ENCODE peak calls at places on chromosomes 12 and 14, in six cellular contexts. P is SK-N-SH, F is K562, V is endothelial cell of umbilical vein, R is HepG2, O is GM12878. L is an unnamed sample.

GRCh38 chr12:88237954-88238353 is 95.8 kb downstream of the TMTC3 start:
- DNase-seq in F (no peak), V (peak), R (no peak), O (peak), P (no peak), L (no peak)

GRCh38 chr14:104107101-104107581 is 21.6 kb downstream of the ASPG start:
- DNase-seq in O (no peak), F (no peak), R (no peak), P (no peak), V (no peak), L (no peak)

GRCh38 chr12:34190054-34190453 is 167.8 kb downstream of the ALG10 start:
- DNase-seq in V (no peak), R (no peak), P (no peak), F (no peak), O (no peak), L (no peak)

GRCh38 chr12:2890388-2891239 is at the start of gene TULP3:
- DNase-seq in P (peak), F (peak), V (peak), R (peak), O (peak), L (peak)

GRCh38 chr14:92638266-92638665 is 110.2 kb downstream of the LGMN start:
- DNase-seq in O (no peak), V (no peak), R (no peak), P (no peak), F (no peak), L (no peak)

GRCh38 chr14:50531595-50532501 is 521 bp downstream of the MAP4K5 start:
- DNase-seq in R (no peak), F (no peak), O (no peak), V (peak), P (peak), L (no peak)

GRCh38 chr14:21526672-21527319 is 650 bp upstream of the SALL2 start:
- DNase-seq in V (no peak), F (no peak), O (no peak), R (no peak), P (no peak), L (no peak)

GRCh38 chr12:7319934-7320333 is 16.1 kb downstream of the ACSM4 start:
- DNase-seq in O (no peak), F (no peak), V (peak), R (no peak), P (no peak), L (no peak)

GRCh38 chr14:50575769-50576168 is 15.8 kb downstream of the ATL1 start:
- DNase-seq in P (no peak), R (no peak), O (no peak), V (no peak), F (no peak), L (no peak)

GRCh38 chr12:107554941-107555340 is 130.7 kb upstream of the PWP1 start:
- DNase-seq in O (no peak), F (no peak), P (no peak), R (no peak), V (no peak), L (no peak)

GRCh38 chr14:74504412-74504811 is 10.8 kb downstream of the ISCA2 start:
- DNase-seq in F (no peak), V (no peak), R (no peak), O (no peak), P (no peak), L (no peak)

GRCh38 chr12:22018860-22019259 is 27.2 kb upstream of the CMAS start:
- DNase-seq in O (no peak), V (peak), P (no peak), R (no peak), F (no peak), L (no peak)

GRCh38 chr14:69657961-69658360 is 46.6 kb downstream of the SUSD6 start:
- DNase-seq in F (peak), P (no peak), V (no peak), O (no peak), R (peak), L (no peak)

GRCh38 chr12:128876559-128876958 is 23.3 kb downstream of the GLT1D1 start:
- DNase-seq in F (no peak), V (no peak), R (no peak), P (no peak), O (no peak), L (no peak)

GRCh38 chr14:97036096-97036852 is 239.1 kb downstream of the VRK1 start:
- DNase-seq in R (no peak), F (no peak), O (no peak), P (no peak), V (no peak), L (no peak)

GRCh38 chr12:54725233-54725843 is 77.2 kb upstream of the DCD start:
- DNase-seq in R (peak), V (peak), P (no peak), F (no peak), O (no peak), L (peak)

GRCh38 chr12:11595080-11595479 is 54.4 kb upstream of the ETV6 start:
- DNase-seq in F (no peak), V (no peak), O (no peak), R (no peak), P (no peak), L (no peak)

GRCh38 chr12:66571361-66571760 is 107.5 kb downstream of the GRIP1 start:
- DNase-seq in O (no peak), V (no peak), F (no peak), P (no peak), R (no peak), L (no peak)

GRCh38 chr12:77946541-77947021 is 115.9 kb downstream of the NAV3 start:
- DNase-seq in V (no peak), R (no peak), O (no peak), F (no peak), P (no peak), L (no peak)

GRCh38 chr12:108730337-108731104 is 797 bp downstream of the CORO1C start:
- DNase-seq in P (peak), O (no peak), R (peak), V (peak), F (peak), L (peak)

GRCh38 chr12:108728820-108729611 is 2.3 kb downstream of the CORO1C start:
- DNase-seq in P (no peak), R (no peak), V (peak), O (no peak), F (no peak), L (no peak)

GRCh38 chr12:108729612-108730336 is 1.5 kb downstream of the CORO1C start:
- DNase-seq in P (peak), F (no peak), O (no peak), V (peak), R (peak), L (no peak)

GRCh38 chr12:108731105-108731865 is at the start of gene CORO1C:
- DNase-seq in R (peak), F (peak), V (peak), P (peak), O (peak), L (peak)

GRCh38 chr12:108727868-108728735 is 3.2 kb downstream of the CORO1C start:
- DNase-seq in O (no peak), V (no peak), F (no peak), R (no peak), P (no peak), L (no peak)
- H3K4me3 ChIP-seq in O (peak), V (peak), F (peak), R (no peak), P (peak), L (no peak)

GRCh38 chr14:53347046-53347445 is 193.9 kb upstream of the DDHD1 start:
- DNase-seq in V (no peak), R (no peak), P (no peak), O (no peak), F (no peak), L (no peak)
- TF ChIP-seq MAX in V (no peak), R (no peak), P (no peak), O (no peak), F (no peak), L (no peak)

DNA sequence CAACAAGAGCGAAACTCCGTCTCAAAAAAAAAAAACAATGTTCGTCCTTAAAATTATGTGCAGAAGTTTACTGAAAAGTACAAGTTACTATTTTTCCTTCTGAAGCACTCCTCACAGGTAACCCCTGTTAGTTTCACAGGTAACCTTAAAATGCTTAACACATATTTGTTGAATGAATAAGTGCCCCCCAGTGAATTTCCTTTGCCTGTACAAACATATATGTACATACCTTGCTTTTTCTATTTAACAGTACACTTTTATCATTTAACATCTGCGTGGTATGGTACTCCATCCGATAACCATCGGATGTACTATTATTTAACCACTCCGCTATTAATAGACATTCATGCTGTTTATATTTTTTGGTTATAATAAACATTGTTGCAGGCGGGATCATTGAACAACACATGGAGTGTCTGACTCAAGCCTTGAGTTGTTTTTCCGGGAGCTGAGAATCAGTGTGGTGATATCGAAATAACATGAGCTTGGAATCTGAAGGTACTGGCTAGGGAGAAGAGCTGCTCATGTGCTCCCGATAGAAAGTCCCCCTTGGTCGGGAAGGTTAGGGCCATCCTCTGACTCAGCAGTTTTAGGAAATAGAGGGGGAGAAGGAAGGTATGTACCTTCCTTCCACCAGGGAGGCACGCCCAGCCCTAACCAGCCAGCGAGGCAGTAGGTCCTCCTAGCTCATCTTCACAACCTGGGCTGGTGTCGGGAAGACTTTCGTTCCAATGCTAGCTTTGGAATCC is 1.6 kb upstream of the RAB35 start:
- DNase-seq in F (peak), R (peak), P (no peak), O (no peak), V (peak), L (peak)
- H3K4me3 ChIP-seq in F (peak), R (peak), P (peak), O (peak), V (peak), L (peak)

DNA sequence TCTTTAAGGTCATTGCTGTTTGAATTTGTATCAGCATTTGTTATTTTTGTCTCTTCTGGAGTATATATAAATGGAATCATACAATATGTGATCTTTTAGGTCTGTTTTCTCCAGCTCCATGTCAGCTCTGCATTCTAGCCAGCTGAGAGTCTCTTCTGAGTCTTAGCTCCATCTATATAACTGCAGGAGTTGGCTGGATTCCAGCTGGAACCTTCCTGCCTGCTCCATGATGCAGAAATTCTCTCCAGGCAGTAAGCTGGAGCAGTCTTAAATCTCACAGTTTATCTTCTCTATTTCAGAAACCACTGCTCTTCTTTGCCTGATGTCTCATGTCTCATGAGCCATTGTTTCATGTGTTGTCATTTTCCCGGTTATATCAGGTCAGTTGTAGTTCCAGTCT is 827.6 kb downstream of the NRXN3 start:
- DNase-seq in V (peak), P (peak), R (no peak), F (no peak), O (no peak), L (no peak)
- TF ChIP-seq MAX in V (no peak), P (no peak), R (no peak), F (no peak), O (no peak), L (no peak)

GRCh38 chr14:31770271-31770670 is 209.1 kb downstream of the NUBPL start:
- DNase-seq in V (no peak), R (no peak), O (no peak), P (no peak), F (no peak), L (no peak)
- H3K4me3 ChIP-seq in V (no peak), R (no peak), O (no peak), P (no peak), F (no peak), L (no peak)

GRCh38 chr14:63551338-63551737 is 8.2 kb upstream of the PPP2R5E start:
- DNase-seq in P (no peak), O (no peak), F (no peak), R (no peak), V (no peak), L (no peak)

GRCh38 chr14:63555572-63555971 is 12.4 kb upstream of the PPP2R5E start:
- DNase-seq in R (no peak), P (no peak), V (no peak), O (no peak), F (no peak), L (no peak)
- TF ChIP-seq MAX in R (no peak), P (no peak), V (no peak), O (no peak), F (no peak), L (no peak)

GRCh38 chr12:25979059-25979458 is 20.6 kb downstream of the RASSF8 start:
- DNase-seq in F (no peak), P (no peak), V (no peak), R (no peak), O (no peak), L (no peak)

GRCh38 chr12:25975682-25976081 is 17.2 kb downstream of the RASSF8 start:
- DNase-seq in R (no peak), P (no peak), V (no peak), F (no peak), O (no peak), L (no peak)

GRCh38 chr12:25975179-25975578 is 16.7 kb downstream of the RASSF8 start:
- DNase-seq in R (no peak), V (no peak), O (no peak), F (no peak), P (no peak), L (no peak)

GRCh38 chr12:25976289-25976688 is 17.8 kb downstream of the RASSF8 start:
- DNase-seq in R (no peak), O (no peak), F (no peak), V (no peak), P (no peak), L (no peak)

DNA sequence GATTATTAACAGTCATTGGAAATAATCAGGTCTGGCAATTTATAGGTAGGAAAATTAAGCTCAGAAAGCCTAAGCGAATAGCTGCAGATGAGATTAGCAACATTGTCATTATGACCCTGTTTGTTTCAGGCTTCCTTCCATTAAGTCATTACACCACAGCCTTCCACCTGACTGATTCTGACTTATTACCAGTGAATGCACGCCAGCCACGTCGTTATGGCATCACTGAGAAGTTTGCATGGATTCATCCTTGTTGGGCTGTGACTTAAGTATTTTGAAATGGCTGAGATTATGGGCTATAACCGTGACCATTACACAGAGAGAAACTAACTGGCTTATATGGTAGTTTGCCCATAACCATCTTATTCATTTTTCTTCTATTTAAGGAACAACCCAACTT is 18.6 kb downstream of the RASSF8 start:
- DNase-seq in O (no peak), R (no peak), P (no peak), F (no peak), V (no peak), L (no peak)
- H3K4me3 ChIP-seq in O (no peak), R (no peak), P (no peak), F (no peak), V (no peak), L (no peak)

DNA sequence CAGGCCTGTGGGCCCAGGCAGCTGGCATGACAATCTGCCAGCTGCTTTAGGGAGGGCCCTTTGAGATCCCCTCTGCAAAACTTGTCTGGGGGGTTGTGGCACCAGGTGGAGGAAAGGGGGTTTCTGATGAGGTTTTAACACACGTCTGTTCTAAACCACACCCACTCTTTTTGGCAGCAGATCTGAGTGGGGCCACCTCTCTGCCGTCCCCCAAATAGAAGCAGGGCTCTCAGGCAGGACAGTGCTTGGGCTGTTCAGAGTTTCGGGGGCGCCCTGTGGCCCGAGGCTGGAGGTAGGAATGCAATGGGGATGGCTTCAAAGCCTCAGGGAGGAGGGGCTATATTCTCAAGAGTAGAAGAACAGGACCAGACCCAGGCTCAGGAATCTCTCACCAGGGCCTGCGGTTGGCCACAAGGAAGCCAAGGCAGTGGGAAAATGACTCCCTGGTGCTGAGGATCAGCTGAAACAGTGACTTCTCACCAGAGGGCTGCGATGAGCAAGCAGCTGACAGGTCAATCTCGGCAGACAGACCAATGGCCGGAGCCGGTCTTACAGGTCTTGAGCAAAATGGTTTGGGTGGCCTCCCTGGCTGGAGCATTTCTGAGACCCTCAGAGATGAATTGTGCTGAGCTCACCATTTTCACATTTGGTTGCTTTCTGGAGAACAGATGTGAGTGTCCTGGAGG is 1.5 kb upstream of the KRT5 start:
- DNase-seq in P (no peak), O (no peak), V (no peak), F (no peak), R (no peak), L (no peak)
- TF ChIP-seq MAX in P (no peak), O (no peak), V (no peak), F (no peak), R (no peak), L (no peak)

GRCh38 chr14:67269338-67270060 is 28.3 kb downstream of the PALS1 start:
- DNase-seq in R (no peak), O (no peak), F (no peak), P (peak), V (peak), L (no peak)
- H3K4me3 ChIP-seq in R (no peak), O (no peak), F (no peak), P (peak), V (no peak), L (no peak)

GRCh38 chr12:229441-230191 is 15.7 kb upstream of the SLC6A12 start:
- DNase-seq in V (no peak), F (no peak), R (no peak), O (no peak), P (no peak), L (no peak)

GRCh38 chr12:234891-235415 is 21.0 kb upstream of the SLC6A12 start:
- DNase-seq in V (no peak), O (no peak), P (no peak), R (no peak), F (no peak), L (no peak)

GRCh38 chr12:230925-231671 is 17.1 kb upstream of the SLC6A12 start:
- DNase-seq in P (no peak), V (no peak), R (no peak), F (no peak), O (no peak), L (no peak)

GRCh38 chr12:233615-233968 is 19.6 kb upstream of the SLC6A12 start:
- DNase-seq in F (no peak), P (no peak), R (no peak), V (no peak), O (no peak), L (no peak)

GRCh38 chr12:232731-233614 is 19.0 kb upstream of the SLC6A12 start:
- DNase-seq in R (no peak), F (no peak), P (no peak), O (no peak), V (no peak), L (no peak)
- TF ChIP-seq MAX in R (no peak), F (no peak), P (no peak), O (no peak), V (no peak), L (no peak)